ENCODE peak calls at places on chromosomes 5 and 9, in seven cellular contexts. U is CD8-positive, alpha-beta memory T cell; B is brain microvascular endothelial cell; N is OCI-LY7; X is heart right ventricle; Z is CD8-positive, alpha-beta T cell; V is thyroid gland. S is an unnamed sample.
A peak's percentile ranks its signal among the peaks of the same experiment; 100 is the strongest.

GRCh38 chr9:134330590-134330989 is 4.3 kb downstream of the RXRA start:
- DNase-seq in U (no peak), B (no peak), N (no peak), X (peak; percentile 3), Z (no peak), V (no peak), S (no peak)

GRCh38 chr5:43020294-43020711 is 19.8 kb downstream of the ANXA2R start:
- DNase-seq in U (no peak), B (no peak), N (peak; percentile 29), X (no peak), Z (no peak), V (no peak), S (no peak)

GRCh38 chr5:31036407-31036806 is 157.1 kb upstream of the CDH6 start:
- DNase-seq in U (no peak), B (peak; percentile 30), N (no peak), X (no peak), Z (no peak), V (no peak), S (no peak)

GRCh38 chr5:80234311-80234948 is 21.4 kb downstream of the SERINC5 start:
- DNase-seq in U (no peak), B (no peak), N (no peak), X (no peak), Z (no peak), V (no peak), S (no peak)

GRCh38 chr9:2281031-2281802 is 266.1 kb downstream of the SMARCA2 start:
- DNase-seq in U (no peak), B (peak; percentile 73), N (no peak), X (no peak), Z (no peak), V (no peak), S (no peak)

GRCh38 chr5:133295520-133295919 is 243.7 kb downstream of the HSPA4 start:
- DNase-seq in U (no peak), B (peak; percentile 12), N (no peak), X (no peak), Z (no peak), V (no peak), S (no peak)

GRCh38 chr5:171450423-171451246 is 31.2 kb downstream of the FGF18 start:
- DNase-seq in U (no peak), B (peak; percentile 60), N (no peak), X (peak; percentile 69), Z (no peak), V (peak; percentile 26), S (no peak)

GRCh38 chr9:93068956-93069355 is 10.5 kb downstream of the SUSD3 start:
- DNase-seq in U (no peak), B (no peak), N (no peak), X (no peak), Z (no peak), V (no peak), S (no peak)

GRCh38 chr9:110208031-110208430 is at the start of gene C9orf152:
- DNase-seq in U (no peak), B (no peak), N (no peak), X (no peak), Z (no peak), V (peak; percentile 56), S (no peak)

GRCh38 chr5:171152382-171152781 is 156.7 kb upstream of the TLX3 start:
- DNase-seq in U (no peak), B (peak; percentile 36), N (no peak), X (no peak), Z (no peak), V (no peak), S (no peak)

GRCh38 chr5:61649231-61649630 is 317.2 kb downstream of the ZSWIM6 start:
- DNase-seq in U (no peak), B (no peak), N (no peak), X (no peak), Z (no peak), V (no peak), S (no peak)

GRCh38 chr5:61653802-61654580 is 321.9 kb downstream of the ZSWIM6 start:
- DNase-seq in U (no peak), B (no peak), N (no peak), X (no peak), Z (no peak), V (no peak), S (no peak)

GRCh38 chr5:61652916-61653315 is 320.9 kb downstream of the ZSWIM6 start:
- DNase-seq in U (no peak), B (no peak), N (no peak), X (no peak), Z (no peak), V (no peak), S (no peak)

GRCh38 chr5:61651202-61651601 is 319.1 kb downstream of the ZSWIM6 start:
- DNase-seq in U (no peak), B (no peak), N (no peak), X (no peak), Z (no peak), V (no peak), S (no peak)

GRCh38 chr5:61649971-61650370 is 317.9 kb downstream of the ZSWIM6 start:
- DNase-seq in U (no peak), B (no peak), N (no peak), X (no peak), Z (no peak), V (no peak), S (no peak)
- H3K27ac ChIP-seq in U (no peak overlapping the region), B (no peak overlapping the region), N (no peak overlapping the region), X (no peak overlapping the region), Z (no peak overlapping the region), V (no peak overlapping the region), S (no peak overlapping the region)

GRCh38 chr5:181203842-181204560 is 995 bp downstream of the TRIM7 start:
- DNase-seq in U (peak; percentile 29), B (no peak), N (no peak), X (no peak), Z (no peak), V (peak; percentile 47), S (no peak)
- H3K27ac ChIP-seq in U (no peak overlapping the region), B (no peak overlapping the region), N (no peak overlapping the region), X (peak overlapping the region; percentile 75), Z (no peak overlapping the region), V (peak overlapping the region; percentile 70), S (no peak overlapping the region)

DNA sequence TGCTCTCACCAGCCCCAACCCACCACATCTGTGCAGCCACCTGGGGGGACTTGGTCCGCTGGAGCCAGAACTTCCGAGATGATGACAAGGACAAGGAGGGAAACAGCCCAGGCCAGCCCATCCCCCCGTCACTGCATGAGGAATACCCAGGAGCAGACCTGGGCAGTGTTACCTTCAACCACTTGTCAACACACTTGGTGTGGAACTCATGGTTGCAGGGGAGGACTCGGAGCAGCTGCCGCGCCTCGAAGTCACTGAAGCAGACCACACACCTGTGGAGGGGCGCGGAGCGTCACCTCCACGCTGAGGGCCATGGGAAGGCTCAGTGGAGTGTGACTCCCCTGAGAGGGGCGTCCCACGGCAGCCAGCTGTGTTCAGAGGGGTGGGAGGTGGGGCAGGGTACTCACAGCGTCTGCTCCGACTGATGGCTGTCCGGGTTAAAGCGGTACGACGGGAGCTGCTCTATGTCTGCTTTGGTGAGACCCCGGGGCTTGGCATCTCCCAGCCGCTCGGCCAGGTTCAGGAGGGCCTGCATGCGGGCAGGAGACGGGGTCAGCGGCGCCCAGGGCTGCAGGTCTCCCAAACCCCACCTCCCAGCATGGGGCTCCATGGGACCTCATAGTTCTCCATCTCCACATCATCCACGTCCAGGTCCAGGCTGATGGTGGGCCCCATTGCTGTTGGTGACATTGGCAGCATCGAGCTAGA is 7.9 kb downstream of the RNF44 start:
- DNase-seq in U (no peak), B (no peak), N (peak; percentile 96), X (no peak), Z (no peak), V (no peak), S (no peak)
- H3K27ac ChIP-seq in U (no peak overlapping the region), B (no peak overlapping the region), N (peak overlapping the region; percentile 99), X (no peak overlapping the region), Z (no peak overlapping the region), V (no peak overlapping the region), S (peak overlapping the region; percentile 29)

GRCh38 chr5:36523931-36524330 is 82.5 kb upstream of the SLC1A3 start:
- DNase-seq in U (no peak), B (no peak), N (no peak), X (no peak), Z (no peak), V (no peak), S (no peak)

GRCh38 chr5:36521838-36522745 is 84.3 kb upstream of the SLC1A3 start:
- DNase-seq in U (no peak), B (no peak), N (no peak), X (no peak), Z (no peak), V (peak; percentile 56), S (no peak)

GRCh38 chr5:36521219-36521618 is 85.2 kb upstream of the SLC1A3 start:
- DNase-seq in U (no peak), B (no peak), N (no peak), X (no peak), Z (no peak), V (no peak), S (no peak)

GRCh38 chr5:36522746-36523065 is 83.7 kb upstream of the SLC1A3 start:
- DNase-seq in U (no peak), B (no peak), N (no peak), X (no peak), Z (no peak), V (peak; percentile 35), S (no peak)

DNA sequence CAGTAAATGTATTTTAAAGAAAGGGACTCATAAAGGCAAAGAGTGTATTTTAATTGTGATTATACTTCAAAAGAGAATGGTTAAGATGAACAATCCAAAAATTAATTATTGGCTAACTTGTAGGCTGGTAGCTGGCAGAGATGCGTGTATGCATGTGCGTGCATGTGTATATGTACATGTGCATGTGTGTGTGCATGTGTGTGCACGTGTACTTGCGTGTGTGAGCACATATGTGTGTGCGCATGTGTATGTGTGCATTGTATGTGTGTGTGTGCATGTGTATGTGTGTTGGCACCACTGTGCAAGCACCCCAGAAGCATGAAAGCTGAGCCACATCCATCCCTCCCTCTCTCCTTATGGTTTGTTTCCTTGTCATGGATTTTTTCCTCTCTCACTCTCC is 83.0 kb upstream of the SLC1A3 start:
- DNase-seq in U (no peak), B (no peak), N (no peak), X (no peak), Z (no peak), V (no peak), S (no peak)
- H3K27ac ChIP-seq in U (no peak overlapping the region), B (no peak overlapping the region), N (no peak overlapping the region), X (no peak overlapping the region), Z (no peak overlapping the region), V (no peak overlapping the region), S (no peak overlapping the region)

GRCh38 chr5:143713331-143714032 is 98.5 kb upstream of the HMHB1 start:
- DNase-seq in U (no peak), B (no peak), N (no peak), X (no peak), Z (no peak), V (no peak), S (no peak)
- H3K27ac ChIP-seq in U (no peak overlapping the region), B (no peak overlapping the region), N (no peak overlapping the region), X (no peak overlapping the region), Z (no peak overlapping the region), V (peak overlapping the region; percentile 77), S (no peak overlapping the region)